ENCODE peak calls at places on chromosomes 1 and 21, in five cellular contexts. W, C, Z, B and L are unnamed samples.

GRCh38 chr21:42174173-42174572 is 44.8 kb upstream of the ABCG1 start:
- DNase-seq in Z (no peak), B (no peak), W (no peak), C (no peak), L (peak; percentile 23)

GRCh38 chr1:36187800-36188593 is 32.0 kb downstream of the MAP7D1 start:
- DNase-seq in W (peak; percentile 78), Z (peak; percentile 89), C (peak; percentile 91), B (peak; percentile 95), L (peak; percentile 95)

GRCh38 chr21:32334980-32335471 is 36.4 kb downstream of the MRAP start:
- DNase-seq in B (peak; percentile 68), W (no peak), Z (no peak), C (no peak), L (no peak)

GRCh38 chr21:27425172-27425571 is 458.3 kb upstream of the ADAMTS5 start:
- DNase-seq in Z (no peak), C (no peak), W (no peak), B (peak; percentile 43), L (no peak)

GRCh38 chr21:41406340-41406739 is 19.7 kb upstream of the MX1 start:
- DNase-seq in C (no peak), B (no peak), W (no peak), Z (no peak), L (peak; percentile 58)

GRCh38 chr1:19599810-19600209 is 44.3 kb upstream of the NBL1 start:
- DNase-seq in Z (peak; percentile 35), C (no peak), B (no peak), W (no peak), L (no peak)

GRCh38 chr1:94962745-94963265 is 35.9 kb upstream of the CNN3 start:
- DNase-seq in C (no peak), B (no peak), Z (peak; percentile 34), W (peak; percentile 58), L (no peak)

GRCh38 chr21:46009951-46010655 is 28.5 kb downstream of the COL6A1 start:
- DNase-seq in Z (peak; percentile 2), C (no peak), B (peak; percentile 47), W (peak; percentile 45), L (no peak)

GRCh38 chr1:208513799-208514198 is 269.6 kb upstream of the PLXNA2 start:
- DNase-seq in W (no peak), C (no peak), Z (no peak), B (no peak), L (peak; percentile 21)
- H3K4me1 ChIP-seq in W (no peaks in the 10 kb centered on the region), C (no peaks in the 10 kb centered on the region), Z (no peaks in the 10 kb centered on the region), B (peaks cover 6% of the 10 kb centered on the region), L (no peaks in the 10 kb centered on the region)

GRCh38 chr1:191608367-191608766 is 549.9 kb upstream of the RGS18 start:
- DNase-seq in C (no peak), B (no peak), Z (no peak), W (no peak), L (no peak)
- H3K27ac ChIP-seq in C (no peak overlapping the region), B (no peak overlapping the region), Z (no peak overlapping the region), W (no peak overlapping the region), L (no peak overlapping the region)

DNA sequence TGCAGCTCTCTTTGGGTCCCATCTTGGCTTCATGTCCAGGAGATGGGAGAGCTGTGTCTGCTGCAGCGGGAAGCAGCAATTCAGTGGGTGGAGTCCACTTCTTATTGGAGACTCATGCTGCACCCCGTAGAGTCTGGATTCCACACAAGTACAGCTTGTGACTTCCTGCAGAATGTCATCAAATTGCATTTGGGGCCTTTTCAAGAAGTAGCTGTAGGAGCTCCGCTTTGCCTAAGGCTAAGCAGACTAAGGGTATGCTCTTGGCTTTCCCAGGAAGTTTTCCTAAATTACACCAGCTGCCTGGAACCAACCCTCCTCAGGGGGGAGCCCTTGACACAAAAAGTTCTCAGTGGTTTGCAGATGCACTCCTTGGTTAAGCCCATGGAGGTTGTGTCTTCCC is 5.7 kb upstream of the MOB3C start:
- DNase-seq in W (no peak), B (peak; percentile 79), Z (no peak), C (no peak), L (no peak)
- H3K4me1 ChIP-seq in W (peaks cover 8% of the 10 kb centered on the region), B (peaks cover 8% of the 10 kb centered on the region), Z (no peaks in the 10 kb centered on the region), C (no peaks in the 10 kb centered on the region), L (peaks cover 2% of the 10 kb centered on the region)

GRCh38 chr1:167927075-167927754 is 9.3 kb upstream of the DCAF6 start:
- DNase-seq in Z (no peak), W (no peak), C (no peak), B (no peak), L (no peak)
- H3K27ac ChIP-seq in Z (peak overlapping the region; percentile 43), W (no peak overlapping the region), C (no peak overlapping the region), B (no peak overlapping the region), L (no peak overlapping the region)

GRCh38 chr1:169110691-169111447 is 4.4 kb downstream of the ATP1B1 start:
- DNase-seq in Z (no peak), C (no peak), W (no peak), B (no peak), L (no peak)
- H3K4me1 ChIP-seq in Z (peaks cover 7% of the 10 kb centered on the region), C (no peaks in the 10 kb centered on the region), W (peaks cover 11% of the 10 kb centered on the region), B (peaks cover 11% of the 10 kb centered on the region), L (no peaks in the 10 kb centered on the region)

GRCh38 chr1:207010726-207011125 is 21.8 kb downstream of the C1orf116 start:
- DNase-seq in C (no peak), Z (no peak), W (no peak), B (no peak), L (no peak)
- H3K27ac ChIP-seq in C (no peak overlapping the region), Z (peak overlapping the region; percentile 88), W (no peak overlapping the region), B (no peak overlapping the region), L (no peak overlapping the region)

DNA sequence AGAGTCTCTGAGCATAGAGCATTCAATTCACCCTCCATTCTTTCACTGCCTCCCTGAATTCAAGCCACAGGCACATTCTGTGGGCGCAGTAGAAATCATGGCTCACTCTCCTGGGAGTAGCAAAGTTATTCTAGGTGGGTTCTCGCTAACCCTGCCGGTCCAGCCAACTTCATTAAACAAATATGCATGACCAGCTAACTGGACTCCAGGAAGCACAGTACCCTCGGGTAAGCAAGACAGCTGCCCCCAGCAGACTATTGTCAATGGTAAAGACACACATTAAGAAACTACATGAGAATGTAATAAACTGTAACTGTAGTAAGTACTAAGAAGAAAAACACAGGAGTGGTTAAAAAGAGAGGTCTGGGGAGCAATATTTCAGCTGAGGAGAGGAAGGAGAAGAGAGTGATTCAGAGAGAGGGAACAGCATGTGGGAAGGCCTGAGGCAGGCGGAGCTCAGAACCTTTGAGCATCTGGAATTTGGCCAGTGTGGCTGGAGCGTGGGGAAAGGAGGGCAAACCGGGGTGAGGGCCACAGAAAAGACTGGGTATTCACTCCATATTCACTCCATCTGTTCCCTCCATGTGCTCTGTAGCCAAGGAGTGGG is 7.4 kb downstream of the SLC2A5 start:
- DNase-seq in W (no peak), C (no peak), B (no peak), Z (no peak), L (no peak)
- H3K4me1 ChIP-seq in W (peaks cover 22% of the 10 kb centered on the region), C (no peaks in the 10 kb centered on the region), B (no peaks in the 10 kb centered on the region), Z (no peaks in the 10 kb centered on the region), L (no peaks in the 10 kb centered on the region)